ENCODE peak calls at places on chromosomes 6 and 20, in four cellular contexts. M is GM12878, E is GM12891, S is K562. D is an unnamed sample.

GRCh38 chr6:15769471-15770088 is 106.8 kb upstream of the DTNBP1 start:
- DNase-seq in M (no peak), E (no peak), S (peak), D (no peak)

GRCh38 chr6:87243812-87244211 is 78.6 kb upstream of the SMIM8 start:
- DNase-seq in M (no peak), E (no peak), S (no peak), D (no peak)

GRCh38 chr6:96001891-96002575 is 13.7 kb upstream of the FUT9 start:
- DNase-seq in M (no peak), E (no peak), S (no peak), D (no peak)

GRCh38 chr6:107621216-107621940 is 131.5 kb downstream of the SOBP start:
- DNase-seq in M (no peak), E (no peak), S (no peak), D (no peak)

GRCh38 chr6:147063469-147064031 is 140.7 kb upstream of the STXBP5 start:
- DNase-seq in M (no peak), E (no peak), S (no peak), D (no peak)

GRCh38 chr6:35043381-35043780 is 97.8 kb downstream of the TCP11 start:
- DNase-seq in M (no peak), E (no peak), S (no peak), D (peak)

GRCh38 chr6:66599541-66599940 is 892.5 kb upstream of the EYS start:
- DNase-seq in M (no peak), E (no peak), S (no peak), D (no peak)

GRCh38 chr6:11113038-11113437 is 1.5 kb upstream of the ERVFRD-1 start:
- DNase-seq in M (no peak), E (no peak), S (no peak), D (no peak)

GRCh38 chr6:89611666-89612065 is 26.9 kb downstream of the LYRM2 start:
- DNase-seq in M (no peak), E (no peak), S (no peak), D (no peak)

GRCh38 chr6:23031986-23032385 is 462.6 kb downstream of the HDGFL1 start:
- DNase-seq in M (no peak), E (no peak), S (no peak), D (no peak)

GRCh38 chr6:72624557-72625160 is 2.8 kb downstream of the KCNQ5 start:
- DNase-seq in M (peak), E (no peak), S (peak), D (no peak)

GRCh38 chr20:24963672-24964517 is 14.8 kb downstream of the CST7 start:
- DNase-seq in M (no peak), E (no peak), S (no peak), D (no peak)

GRCh38 chr6:107612762-107613415 is 123.0 kb downstream of the SOBP start:
- DNase-seq in M (no peak), E (no peak), S (no peak), D (no peak)

GRCh38 chr6:33095681-33096080 is 19.9 kb downstream of the HLA-DPB1 start:
- DNase-seq in M (no peak), E (no peak), S (no peak), D (no peak)

GRCh38 chr20:17518339-17519052 is 12.7 kb downstream of the BFSP1 start:
- DNase-seq in M (no peak), E (no peak), S (peak), D (no peak)

GRCh38 chr6:82616386-82617028 is 252.9 kb downstream of the TPBG start:
- DNase-seq in M (no peak), E (no peak), S (no peak), D (no peak)

GRCh38 chr6:39189915-39190544 is 39.2 kb downstream of the KCNK5 start:
- DNase-seq in M (no peak), E (peak), S (peak), D (peak)

GRCh38 chr6:49506569-49507111 is 6.9 kb downstream of the GLYATL3 start:
- DNase-seq in M (no peak), E (no peak), S (no peak), D (no peak)

GRCh38 chr20:6006603-6006949 is 47.3 kb downstream of the LRRN4 start:
- DNase-seq in M (no peak), E (no peak), S (no peak), D (no peak)

GRCh38 chr6:151054304-151054703 is 185.5 kb upstream of the AKAP12 start:
- DNase-seq in M (no peak), E (no peak), S (no peak), D (no peak)

GRCh38 chr6:157813757-157814455 is 9.1 kb upstream of the SNX9 start:
- DNase-seq in M (no peak), E (no peak), S (no peak), D (no peak)

GRCh38 chr6:43278524-43279078 is 19.5 kb upstream of the SLC22A7 start:
- DNase-seq in M (no peak), E (no peak), S (no peak), D (no peak)

GRCh38 chr6:122530440-122531046 is 58.9 kb upstream of the SERINC1 start:
- DNase-seq in M (peak), E (peak), S (peak), D (peak)

GRCh38 chr6:21588812-21589811 is 4.4 kb upstream of the SOX4 start:
- DNase-seq in M (no peak), E (peak), S (peak), D (no peak)

GRCh38 chr6:100719883-100720682 is 161.0 kb downstream of the ASCC3 start:
- DNase-seq in M (no peak), E (no peak), S (peak), D (no peak)

GRCh38 chr6:11702039-11702795 is 76.4 kb downstream of the ADTRP start:
- DNase-seq in M (no peak), E (no peak), S (no peak), D (no peak)

GRCh38 chr20:21027569-21027968 is 78.6 kb downstream of the LINC00237 start:
- DNase-seq in M (no peak), E (no peak), S (peak), D (peak)

GRCh38 chr20:38192323-38192885 is 27.3 kb upstream of the TGM2 start:
- DNase-seq in M (no peak), E (no peak), S (no peak), D (no peak)

GRCh38 chr6:168113226-168113625 is 34.2 kb upstream of the FRMD1 start:
- DNase-seq in M (no peak), E (no peak), S (no peak), D (no peak)
- TF ChIP-seq SPI1 in M (no peak), E (no peak), S (no peak), D (no peak)

GRCh38 chr6:142883011-142883410 is 62.0 kb downstream of the HIVEP2 start:
- DNase-seq in M (no peak), E (no peak), S (no peak), D (no peak)

GRCh38 chr6:142884214-142885035 is 60.6 kb downstream of the HIVEP2 start:
- DNase-seq in M (no peak), E (no peak), S (no peak), D (no peak)

GRCh38 chr6:142886431-142887170 is 58.4 kb downstream of the HIVEP2 start:
- DNase-seq in M (peak), E (no peak), S (no peak), D (peak)

GRCh38 chr6:142887534-142887933 is 57.4 kb downstream of the HIVEP2 start:
- DNase-seq in M (no peak), E (no peak), S (no peak), D (no peak)

DNA sequence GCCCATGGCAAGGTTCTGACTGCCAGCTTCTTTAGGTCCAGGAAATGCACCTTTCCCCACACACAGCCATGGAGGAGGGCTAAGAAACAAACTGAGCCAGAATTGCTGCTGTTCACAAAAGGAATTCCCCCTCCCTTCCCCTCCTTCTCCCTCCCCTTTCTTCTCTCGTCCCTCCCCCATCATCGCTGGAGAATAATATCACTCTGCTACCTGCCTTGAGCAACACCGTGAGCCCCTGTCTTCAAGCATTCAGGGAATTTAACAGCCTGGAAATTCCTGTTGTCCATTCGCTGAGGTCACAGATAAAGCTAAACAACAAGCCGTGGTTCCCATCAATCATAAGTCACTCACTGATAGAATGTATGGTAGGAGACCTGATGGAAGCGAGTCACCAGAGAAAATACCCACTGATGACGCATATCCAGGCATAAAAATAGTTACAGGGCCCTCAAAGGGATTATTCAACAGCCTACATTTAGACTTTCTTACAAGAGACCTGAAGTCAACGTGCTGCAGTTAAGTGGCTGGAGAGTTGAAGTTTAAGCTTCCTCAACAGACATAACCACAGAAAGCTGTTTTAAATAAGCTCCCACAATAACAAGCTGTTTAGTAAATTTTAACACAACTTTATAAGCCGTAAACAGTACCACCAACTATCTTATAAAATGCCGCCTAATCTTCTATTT is 59.7 kb downstream of the HIVEP2 start:
- DNase-seq in M (peak), E (no peak), S (no peak), D (no peak)
- TF ChIP-seq SPI1 in M (no peak), E (no peak), S (no peak), D (no peak)

GRCh38 chr20:62949887-62950286 is 2.6 kb upstream of the SLC17A9 start:
- DNase-seq in M (no peak), E (no peak), S (no peak), D (no peak)
- TF ChIP-seq SPI1 in M (no peak), E (no peak), S (no peak), D (no peak)

GRCh38 chr6:156587751-156588301 is 189.4 kb upstream of the ARID1B start:
- DNase-seq in M (no peak), E (no peak), S (no peak), D (no peak)
- TF ChIP-seq SPI1 in M (no peak), E (no peak), S (no peak), D (no peak)

GRCh38 chr20:347640-348484 is 951 bp downstream of the NRSN2 start:
- DNase-seq in M (peak), E (peak), S (peak), D (peak)
- TF ChIP-seq SPI1 in M (no peak), E (peak), S (no peak), D (peak)

D was measured in HL-60.